ENCODE peak calls at places on chromosomes 2 and 18, in eight cellular contexts. C is left ventricle myocardium superior; X is astrocyte of the cerebellum; Y is kidney tubule cell; R is HTR-8/SVneo; F is renal cortical epithelial cell; O is NB4; A is stimulated activated naive CD4-positive, alpha-beta T cell. W is an unnamed sample.

GRCh38 chr2:111667542-111668273 is 216.3 kb downstream of the ANAPC1 start:
- DNase-seq in R (peak; percentile 62), A (no peak), Y (peak; percentile 87), F (peak; percentile 82), X (no peak), C (no peak), O (peak; percentile 67), W (no peak)

GRCh38 chr2:72994282-72994990 is 77.1 kb downstream of the SFXN5 start:
- DNase-seq in O (no peak), X (no peak), R (no peak), F (no peak), C (no peak), A (no peak), Y (no peak), W (no peak)

GRCh38 chr2:185473838-185474237 is 264.8 kb upstream of the FSIP2 start:
- DNase-seq in X (no peak), Y (no peak), R (no peak), C (no peak), A (no peak), F (no peak), O (no peak), W (no peak)

GRCh38 chr2:61949458-61950107 is 44.1 kb downstream of the COMMD1 start:
- DNase-seq in C (no peak), F (no peak), A (no peak), R (no peak), O (no peak), Y (no peak), X (no peak), W (no peak)

GRCh38 chr2:17793803-17794349 is 22.4 kb upstream of the MSGN1 start:
- DNase-seq in O (no peak), C (no peak), A (no peak), R (no peak), Y (no peak), F (no peak), X (no peak), W (no peak)

GRCh38 chr2:190532581-190532980 is 1.9 kb downstream of the NEMP2 start:
- DNase-seq in F (no peak), R (no peak), C (peak; percentile 32), A (no peak), Y (no peak), O (peak; percentile 30), X (no peak), W (no peak)

GRCh38 chr2:15527074-15527739 is 33.9 kb downstream of the NBAS start:
- DNase-seq in C (no peak), F (no peak), Y (no peak), X (no peak), R (no peak), A (no peak), O (peak; percentile 20), W (no peak)

GRCh38 chr2:236667526-236667925 is 97.9 kb downstream of the ACKR3 start:
- DNase-seq in X (no peak), A (no peak), F (no peak), R (no peak), Y (no peak), O (no peak), C (no peak), W (no peak)

GRCh38 chr2:1538663-1539062 is 125.4 kb downstream of the TPO start:
- DNase-seq in R (no peak), F (peak; percentile 12), Y (peak; percentile 54), X (no peak), O (peak; percentile 56), C (no peak), A (peak; percentile 37), W (peak; percentile 60)

GRCh38 chr2:71706836-71707235 is 253.5 kb downstream of the DYSF start:
- DNase-seq in X (no peak), O (no peak), F (no peak), Y (no peak), A (no peak), C (no peak), R (no peak), W (no peak)

GRCh38 chr2:104849618-104850097 is 4.3 kb upstream of the POU3F3 start:
- DNase-seq in X (peak; percentile 89), O (peak; percentile 76), F (peak; percentile 81), A (peak; percentile 25), R (peak; percentile 42), Y (peak; percentile 87), C (no peak), W (peak; percentile 49)

GRCh38 chr18:24459772-24460171 is 665 bp upstream of the HRH4 start:
- DNase-seq in X (no peak), O (peak; percentile 38), C (no peak), Y (no peak), A (no peak), R (no peak), F (no peak), W (no peak)

GRCh38 chr2:241224068-241224850 is 35.8 kb downstream of the ANO7 start:
- DNase-seq in Y (no peak), O (no peak), X (no peak), C (peak; percentile 65), R (no peak), A (no peak), F (no peak), W (no peak)

GRCh38 chr2:120617055-120617454 is 118.6 kb upstream of the GLI2 start:
- DNase-seq in O (peak; percentile 66), Y (no peak), C (no peak), F (no peak), A (no peak), X (no peak), R (no peak), W (no peak)

GRCh38 chr2:100820346-100821254 is 661 bp downstream of the NPAS2 start:
- DNase-seq in R (no peak), X (no peak), A (peak; percentile 26), F (peak; percentile 81), O (no peak), Y (no peak), C (peak; percentile 47), W (no peak)

GRCh38 chr18:59865241-59865986 is 34.4 kb upstream of the PMAIP1 start:
- DNase-seq in X (no peak), F (peak; percentile 38), C (no peak), R (no peak), A (no peak), O (no peak), Y (no peak), W (no peak)

GRCh38 chr2:15510552-15510951 is 50.6 kb downstream of the NBAS start:
- DNase-seq in R (no peak), F (no peak), A (no peak), Y (no peak), X (no peak), O (no peak), C (no peak), W (no peak)

GRCh38 chr18:36572135-36572856 is 256.5 kb downstream of the TPGS2 start:
- DNase-seq in C (peak; percentile 38), Y (peak; percentile 51), R (no peak), A (no peak), F (peak; percentile 56), O (peak; percentile 43), X (peak; percentile 57), W (peak; percentile 44)

GRCh38 chr18:52723456-52724065 is 383.6 kb downstream of the DCC start:
- DNase-seq in R (no peak), O (no peak), Y (peak; percentile 49), C (no peak), A (no peak), X (no peak), F (peak; percentile 74), W (no peak)

W was measured in SHP77.